ENCODE peak calls at places on chromosomes 12 and 14, in nine cellular contexts. M is NCI-H1436, I is GM13977, G is GM04504, K is AG09309, S is COR-L47, O is IMR-90, P is OCI-LY7, B is GM10248. H is an unnamed sample.

GRCh38 chr12:48810817-48811453 is 7.4 kb upstream of the CACNB3 start:
- DNase-seq in M (no peak), I (no peak), G (no peak), K (peak), S (no peak), O (peak), P (no peak), B (no peak), H (no peak)

GRCh38 chr12:116483959-116484699 is 75.1 kb upstream of the MAP1LC3B2 start:
- DNase-seq in M (no peak), I (no peak), G (no peak), K (no peak), S (no peak), O (no peak), P (no peak), B (no peak), H (no peak)

GRCh38 chr14:57150449-57150848 is 118.3 kb downstream of the EXOC5 start:
- DNase-seq in M (no peak), I (no peak), G (no peak), K (no peak), S (no peak), O (no peak), P (no peak), B (no peak), H (no peak)

GRCh38 chr12:56158926-56159461 is 835 bp downstream of the MYL6 start:
- DNase-seq in M (no peak), I (no peak), G (peak), K (peak), S (no peak), O (peak), P (peak), B (peak), H (no peak)

GRCh38 chr14:72024043-72024407 is 91.8 kb downstream of the RGS6 start:
- DNase-seq in M (no peak), I (peak), G (no peak), K (no peak), S (peak), O (peak), P (peak), B (peak), H (peak)

GRCh38 chr12:115979351-115979750 is 298.1 kb downstream of the MED13L start:
- DNase-seq in M (no peak), I (no peak), G (no peak), K (peak), S (no peak), O (no peak), P (no peak), B (no peak), H (no peak)

GRCh38 chr14:83257466-83258439 is 1724.1 kb upstream of the SEL1L start:
- DNase-seq in M (no peak), I (no peak), G (no peak), K (no peak), S (no peak), O (no peak), P (no peak), B (no peak), H (no peak)

GRCh38 chr12:124441443-124442190 is 125.8 kb downstream of the NCOR2 start:
- DNase-seq in M (no peak), I (no peak), G (peak), K (peak), S (no peak), O (peak), P (no peak), B (no peak), H (no peak)

GRCh38 chr14:64569108-64570045 is 19.6 kb downstream of the PPP1R36 start:
- DNase-seq in M (no peak), I (no peak), G (peak), K (no peak), S (no peak), O (peak), P (no peak), B (no peak), H (no peak)

GRCh38 chr12:125981610-125982253 is 916.5 kb downstream of the AACS start:
- DNase-seq in M (no peak), I (no peak), G (no peak), K (no peak), S (no peak), O (no peak), P (no peak), B (no peak), H (no peak)

GRCh38 chr14:65428691-65429090 is 16.2 kb downstream of the FUT8 start:
- DNase-seq in M (no peak), I (no peak), G (no peak), K (no peak), S (no peak), O (no peak), P (no peak), B (no peak), H (no peak)

GRCh38 chr14:71710001-71710400 is 222.2 kb upstream of the RGS6 start:
- DNase-seq in M (no peak), I (no peak), G (no peak), K (no peak), S (no peak), O (no peak), P (no peak), B (no peak), H (no peak)

GRCh38 chr12:108257004-108257403 is 82.1 kb downstream of the CMKLR1 start:
- DNase-seq in M (no peak), I (no peak), G (no peak), K (no peak), S (no peak), O (no peak), P (no peak), B (no peak), H (no peak)